ENCODE peak calls at places on chromosomes 12 and 14, in six cellular contexts. F is COR-L47; O is fibroblast of the aortic adventitia; A is K562; K is activated CD8-positive, alpha-beta memory T cell treated with anti-CD3 and anti-CD28 coated beads for 1 hour; B is T-helper 17 cell. G is an unnamed sample.

GRCh38 chr14:94752575-94752974 is 17.3 kb downstream of the GSC start:
- DNase-seq in B (no peak), A (no peak), F (no peak), O (no peak), K (no peak), G (no peak)

GRCh38 chr12:111068281-111068680 is 147.9 kb upstream of the MYL2 start:
- DNase-seq in A (no peak), O (no peak), B (no peak), F (no peak), K (no peak), G (no peak)

GRCh38 chr12:47121146-47121545 is 41.4 kb upstream of the AMIGO2 start:
- DNase-seq in F (no peak), A (no peak), K (no peak), O (no peak), B (no peak), G (no peak)

GRCh38 chr12:58554522-58555157 is 365.7 kb downstream of the LRIG3 start:
- DNase-seq in B (no peak), O (no peak), K (no peak), A (no peak), F (no peak), G (no peak)

GRCh38 chr14:66104486-66104885 is 381.7 kb upstream of the CCDC196 start:
- DNase-seq in F (no peak), A (no peak), O (no peak), B (no peak), K (no peak), G (peak; percentile 18)

GRCh38 chr12:91043408-91043807 is 14.4 kb downstream of the KERA start:
- DNase-seq in F (no peak), O (no peak), K (no peak), B (no peak), A (no peak), G (no peak)

GRCh38 chr12:3436496-3437060 is 54.4 kb upstream of the PRMT8 start:
- DNase-seq in A (no peak), B (no peak), O (no peak), K (no peak), F (peak; percentile 16), G (no peak)

GRCh38 chr12:89525002-89525823 is 617 bp upstream of the GALNT4 start:
- DNase-seq in A (peak; percentile 45), F (peak; percentile 13), B (peak; percentile 31), O (no peak), K (no peak), G (peak; percentile 76)

GRCh38 chr14:99270491-99271287 is 1.3 kb downstream of the BCL11B start:
- DNase-seq in B (no peak), O (no peak), A (no peak), K (no peak), F (peak; percentile 19), G (no peak)

GRCh38 chr14:68724914-68725313 is 68.0 kb downstream of the ZFP36L1 start:
- DNase-seq in O (no peak), A (no peak), K (no peak), F (no peak), B (no peak), G (no peak)

GRCh38 chr12:4286228-4286627 is 12.7 kb downstream of the CCND2 start:
- DNase-seq in B (no peak), F (no peak), A (no peak), K (no peak), O (no peak), G (no peak)

GRCh38 chr12:132461526-132461925 is 28.4 kb upstream of the FBRSL1 start:
- DNase-seq in B (no peak), K (no peak), O (no peak), A (no peak), F (no peak), G (no peak)

GRCh38 chr12:1126089-1126488 is 135.1 kb downstream of the ERC1 start:
- DNase-seq in O (no peak), A (no peak), B (no peak), K (no peak), F (no peak), G (no peak)